ENCODE peak calls at places on chromosome 10, in six cellular contexts. S is COR-L47; F is osteocyte; B is activated CD4-positive, alpha-beta T cell treated with anti-CD3 and anti-CD28 coated beads, Interleukin-2, amount 50 U/mL, for 1 hour; V is stimulated activated CD4-positive, alpha-beta T cell treated with anti-CD3 and anti-CD28 coated beads, Interleukin-2, amount 100 ng/mL, for 24 hours; Z is NCI-H510A treated with DMSO at 0.1 percent for 48 hours. Q is an unnamed sample.

GRCh38 chr10:126674741-126675515 is 4.4 kb upstream of the C10orf90 start:
- DNase-seq in S (no peak), F (no peak), B (no peak), V (no peak), Z (no peak), Q (no peak)

GRCh38 chr10:3426190-3426845 is 253.7 kb upstream of the PITRM1 start:
- DNase-seq in S (no peak), F (no peak), B (no peak), V (no peak), Z (no peak), Q (no peak)

GRCh38 chr10:5953676-5954075 is 23.7 kb downstream of the IL15RA start:
- DNase-seq in S (no peak), F (no peak), B (no peak), V (no peak), Z (no peak), Q (no peak)

GRCh38 chr10:112898540-112899395 is 51.3 kb upstream of the TCF7L2 start:
- DNase-seq in S (no peak), F (no peak), B (no peak), V (no peak), Z (no peak), Q (no peak)

GRCh38 chr10:88642991-88643390 is 21.3 kb upstream of the LIPF start:
- DNase-seq in S (no peak), F (no peak), B (no peak), V (no peak), Z (no peak), Q (no peak)

GRCh38 chr10:4820804-4821401 is 5.1 kb upstream of the AKR1E2 start:
- DNase-seq in S (no peak), F (no peak), B (no peak), V (no peak), Z (no peak), Q (no peak)

GRCh38 chr10:21626457-21627161 is 92.6 kb downstream of the MLLT10 start:
- DNase-seq in S (no peak), F (no peak), B (no peak), V (no peak), Z (no peak), Q (no peak)

GRCh38 chr10:14240253-14241189 is 90.2 kb downstream of the FRMD4A start:
- DNase-seq in S (peak; percentile 7), F (no peak), B (no peak), V (no peak), Z (no peak), Q (no peak)

Q was measured in upper lobe of left lung.